ENCODE peak calls at places on chromosomes 13 and 19, in nine cellular contexts. X, A, G, O, U, M, W, P and F are unnamed samples.

GRCh38 chr13:36475468-36475867 is 43.2 kb downstream of the CCNA1 start:
- DNase-seq in X (no peak), A (no peak), G (no peak), O (peak; percentile 58), U (no peak), M (peak; percentile 2), W (no peak), P (no peak), F (peak; percentile 66)

GRCh38 chr13:46168341-46168740 is 13.6 kb downstream of the LCP1 start:
- DNase-seq in X (no peak), A (peak; percentile 75), G (no peak), O (no peak), U (peak; percentile 45), M (peak; percentile 17), W (no peak), P (no peak), F (peak; percentile 80)

GRCh38 chr13:51050021-51050886 is 60.8 kb downstream of the C13orf42 start:
- DNase-seq in X (no peak), A (no peak), G (peak; percentile 40), O (no peak), U (no peak), M (no peak), W (no peak), P (no peak), F (no peak)

GRCh38 chr19:40717880-40718773 is 1.2 kb downstream of the ITPKC start:
- DNase-seq in X (no peak), A (peak; percentile 49), G (no peak), O (peak; percentile 26), U (peak; percentile 38), M (no peak), W (no peak), P (peak; percentile 72), F (peak; percentile 48)

GRCh38 chr19:47398707-47399106 is 20.6 kb downstream of the MEIS3 start:
- DNase-seq in X (no peak), A (no peak), G (no peak), O (no peak), U (no peak), M (no peak), W (no peak), P (no peak), F (no peak)

GRCh38 chr19:43495082-43495481 is 9.5 kb downstream of the PHLDB3 start:
- DNase-seq in X (no peak), A (no peak), G (no peak), O (no peak), U (no peak), M (no peak), W (no peak), P (no peak), F (no peak)

GRCh38 chr13:30908416-30908980 is 2.4 kb downstream of the MEDAG start:
- DNase-seq in X (peak; percentile 68), A (peak; percentile 23), G (no peak), O (no peak), U (peak; percentile 55), M (no peak), W (no peak), P (no peak), F (no peak)

GRCh38 chr13:48142437-48142836 is 47.5 kb upstream of the MED4 start:
- DNase-seq in X (no peak), A (no peak), G (no peak), O (no peak), U (no peak), M (no peak), W (no peak), P (no peak), F (no peak)

GRCh38 chr19:16985403-16985802 is 41.2 kb downstream of the CPAMD8 start:
- DNase-seq in X (no peak), A (no peak), G (no peak), O (no peak), U (no peak), M (no peak), W (no peak), P (no peak), F (no peak)

GRCh38 chr19:15928321-15928720 is 6.0 kb downstream of the CYP4F11 start:
- DNase-seq in X (no peak), A (no peak), G (no peak), O (no peak), U (no peak), M (no peak), W (no peak), P (no peak), F (no peak)

GRCh38 chr13:48210178-48210577 is 22.8 kb upstream of the ITM2B start:
- DNase-seq in X (no peak), A (no peak), G (peak; percentile 70), O (peak; percentile 84), U (no peak), M (peak; percentile 15), W (no peak), P (no peak), F (peak; percentile 97)

DNA sequence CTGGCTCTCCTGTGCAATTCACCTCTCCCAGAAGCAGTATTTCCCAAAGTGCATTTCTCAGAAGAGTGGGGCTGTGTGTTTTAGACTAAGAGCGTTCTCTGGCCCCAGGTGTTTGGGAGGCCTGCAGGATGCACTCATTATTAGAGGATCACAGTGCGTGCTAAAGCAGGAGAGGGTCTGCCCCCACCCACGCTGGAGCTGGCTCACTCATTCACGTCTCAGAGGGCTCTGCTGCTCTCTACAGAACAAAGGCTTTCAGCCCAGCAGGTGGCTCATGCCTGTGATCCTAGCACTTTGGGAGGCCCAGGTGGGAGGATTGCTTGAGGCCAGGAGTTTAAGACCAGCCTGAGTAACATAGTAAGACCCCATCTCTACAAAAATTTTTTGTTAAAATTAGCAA is 756.7 kb downstream of the UQCRFS1 start:
- DNase-seq in X (no peak), A (no peak), G (no peak), O (no peak), U (no peak), M (no peak), W (peak; percentile 30), P (no peak), F (no peak)
- TF ChIP-seq CTCF in X (no peak), A (no peak), G (no peak), O (no peak), U (no peak), M (no peak), W (peak; percentile 32), P (no peak), F (no peak)

GRCh38 chr19:51371186-51371690 is 1.2 kb downstream of the NKG7 start:
- DNase-seq in X (no peak), A (no peak), G (no peak), O (no peak), U (no peak), M (no peak), W (no peak), P (no peak), F (no peak)
- H3K4me3 ChIP-seq in X (no peak overlapping the region), A (no peak overlapping the region), G (no peak overlapping the region), O (no peak overlapping the region), U (no peak overlapping the region), M (no peak overlapping the region), W (no peak overlapping the region), P (no peak overlapping the region), F (no peak overlapping the region)

GRCh38 chr13:29081697-29082440 is 261.7 kb downstream of the MTUS2 start:
- DNase-seq in X (no peak), A (no peak), G (no peak), O (no peak), U (no peak), M (no peak), W (no peak), P (no peak), F (no peak)

GRCh38 chr13:29077051-29077813 is 257.1 kb downstream of the MTUS2 start:
- DNase-seq in X (no peak), A (no peak), G (no peak), O (no peak), U (no peak), M (no peak), W (peak; percentile 62), P (no peak), F (no peak)

DNA sequence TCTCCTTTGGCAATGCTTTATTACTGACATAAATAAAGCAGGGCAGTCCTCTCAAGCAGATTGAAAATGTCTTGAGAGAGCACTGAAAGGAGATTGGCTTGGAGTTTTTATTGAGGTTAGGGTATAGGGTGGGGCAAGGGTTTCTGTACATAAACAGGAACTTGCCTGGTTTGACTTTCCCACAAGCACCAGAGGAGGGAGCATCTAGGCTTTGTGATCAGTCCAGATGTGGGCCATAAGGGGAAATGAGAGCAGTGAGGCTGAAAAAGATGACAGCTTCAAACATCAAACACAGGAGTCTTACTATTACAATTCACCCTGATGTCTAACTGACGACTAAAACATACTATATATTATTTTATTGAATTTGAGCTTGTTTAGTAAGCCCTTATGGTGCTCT is 260.9 kb downstream of the MTUS2 start:
- DNase-seq in X (no peak), A (no peak), G (no peak), O (no peak), U (no peak), M (no peak), W (peak; percentile 79), P (no peak), F (no peak)
- TF ChIP-seq CTCF in X (no peak), A (peak; percentile 22), G (no peak), O (no peak), U (no peak), M (no peak), W (peak; percentile 81), P (no peak), F (no peak)

DNA sequence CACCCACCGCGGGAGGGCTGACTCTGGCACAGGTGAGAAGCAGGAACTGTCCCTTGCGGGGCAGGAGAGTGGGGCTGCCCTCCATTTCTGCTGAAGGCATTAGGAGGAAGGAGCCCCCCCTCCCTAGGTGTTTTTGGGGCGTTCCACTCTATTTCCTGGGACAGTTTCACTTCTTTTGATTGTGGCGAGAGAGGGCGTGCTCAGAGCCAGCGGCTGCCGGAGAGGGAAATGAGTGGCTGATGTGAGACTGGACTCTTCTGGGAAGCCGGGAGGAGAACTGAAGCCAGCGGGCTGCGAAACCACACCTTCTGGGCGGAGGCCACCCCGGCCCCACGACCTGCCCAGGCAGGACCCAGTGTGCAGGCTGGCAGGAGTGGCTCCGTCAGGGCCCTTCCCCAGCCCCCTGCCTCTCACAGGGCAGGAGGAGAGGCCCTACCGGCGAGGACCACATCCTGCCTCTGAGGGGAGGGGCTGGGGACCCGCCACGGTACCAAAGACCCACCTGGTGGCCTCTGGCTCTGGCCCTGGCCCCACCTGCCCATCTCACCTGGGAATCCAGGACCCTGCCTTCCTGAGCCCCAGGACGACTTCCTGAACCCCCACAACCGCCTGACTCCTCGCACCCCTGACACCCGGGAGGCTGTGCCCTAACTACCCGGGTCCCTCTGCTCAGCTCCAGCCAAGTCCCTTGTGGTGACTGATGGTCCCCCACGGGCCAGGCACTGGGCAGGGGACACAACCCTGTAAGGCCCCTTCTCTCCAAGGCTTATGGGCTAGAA is 25.9 kb downstream of the MPND start:
- DNase-seq in X (peak; percentile 64), A (no peak), G (peak; percentile 35), O (no peak), U (peak; percentile 44), M (no peak), W (peak; percentile 44), P (no peak), F (peak; percentile 83)
- H3K4me3 ChIP-seq in X (peak overlapping the region; percentile 26), A (no peak overlapping the region), G (no peak overlapping the region), O (no peak overlapping the region), U (peak overlapping the region; percentile 21), M (no peak overlapping the region), W (no peak overlapping the region), P (no peak overlapping the region), F (peak overlapping the region; percentile 31)

GRCh38 chr19:52988506-52988905 is 25.2 kb upstream of the ERVV-1 start:
- DNase-seq in X (no peak), A (no peak), G (no peak), O (no peak), U (no peak), M (no peak), W (no peak), P (no peak), F (no peak)
- TF ChIP-seq CTCF in X (no peak), A (no peak), G (no peak), O (no peak), U (no peak), M (no peak), W (no peak), P (no peak), F (no peak)

GRCh38 chr19:13019330-13019729 is 24.1 kb downstream of the NFIX start:
- DNase-seq in X (no peak), A (no peak), G (no peak), O (no peak), U (no peak), M (no peak), W (no peak), P (no peak), F (no peak)
- H3K4me3 ChIP-seq in X (no peak overlapping the region), A (no peak overlapping the region), G (no peak overlapping the region), O (no peak overlapping the region), U (no peak overlapping the region), M (no peak overlapping the region), W (no peak overlapping the region), P (no peak overlapping the region), F (no peak overlapping the region)